ENCODE peak calls at places on chromosomes 5 and 9, in five cellular contexts. T is right lobe of liver, W is lung, K is fibroblast of lung, H is GM23338. X is an unnamed sample. For H3K4me1, the result is how much of the 10 kb centered on the place peaks cover.

GRCh38 chr5:43156388-43156787 is 35.6 kb upstream of the NIM1K start:
- DNase-seq in T (no peak), W (no peak), K (peak), H (no peak), X (no peak)

GRCh38 chr5:144004146-144004545 is 166.3 kb downstream of the YIPF5 start:
- DNase-seq in T (no peak), W (no peak), K (peak), H (no peak), X (no peak)

GRCh38 chr5:56356121-56356875 is 123.2 kb upstream of the ANKRD55 start:
- DNase-seq in T (no peak), W (no peak), K (no peak), H (no peak), X (no peak)

GRCh38 chr9:92294297-92294676 is 790 bp upstream of the IARS1 start:
- DNase-seq in T (no peak), W (no peak), K (peak), H (peak), X (no peak)

GRCh38 chr5:10563940-10564837 is at the start of gene ANKRD33B:
- DNase-seq in T (peak), W (peak), K (peak), H (peak), X (peak)

GRCh38 chr9:135251331-135251761 is 163.9 kb downstream of the OLFM1 start:
- DNase-seq in T (no peak), W (no peak), K (no peak), H (no peak), X (peak)

GRCh38 chr5:151310932-151311331 is 7.4 kb upstream of the SLC36A3 start:
- DNase-seq in T (no peak), W (no peak), K (no peak), H (no peak), X (no peak)

GRCh38 chr5:132046915-132047314 is 13.5 kb upstream of the IL3 start:
- DNase-seq in T (peak), W (no peak), K (no peak), H (no peak), X (peak)

GRCh38 chr5:33270671-33271070 is 170.1 kb upstream of the TARS1 start:
- DNase-seq in T (no peak), W (no peak), K (no peak), H (no peak), X (no peak)

GRCh38 chr9:96203867-96204412 is 98.0 kb downstream of the HSD17B3 start:
- DNase-seq in T (no peak), W (no peak), K (peak), H (no peak), X (no peak)

GRCh38 chr9:90070056-90070455 is 465.2 kb downstream of the GADD45G start:
- DNase-seq in T (no peak), W (no peak), K (no peak), H (no peak), X (no peak)

GRCh38 chr9:675697-676370 is 165.7 kb upstream of the DMRT1 start:
- DNase-seq in T (no peak), W (no peak), K (no peak), H (no peak), X (no peak)

GRCh38 chr9:36438536-36438935 is 38.5 kb upstream of the RNF38 start:
- DNase-seq in T (no peak), W (no peak), K (no peak), H (peak), X (no peak)

GRCh38 chr5:113230711-113231652 is 203.8 kb downstream of the TSSK1B start:
- DNase-seq in T (no peak), W (no peak), K (no peak), H (peak), X (no peak)

GRCh38 chr5:167652690-167653089 is 638.8 kb upstream of the WWC1 start:
- DNase-seq in T (no peak), W (no peak), K (no peak), H (no peak), X (no peak)

GRCh38 chr9:127396808-127397721 is at the start of gene SLC2A8:
- DNase-seq in T (peak), W (peak), K (peak), H (peak), X (peak)

GRCh38 chr5:93511445-93511844 is 69.6 kb downstream of the NR2F1-AS1 start:
- DNase-seq in T (no peak), W (no peak), K (no peak), H (peak), X (no peak)

GRCh38 chr9:6355728-6356127 is 27.6 kb downstream of the TPD52L3 start:
- DNase-seq in T (no peak), W (no peak), K (peak), H (no peak), X (no peak)

GRCh38 chr5:155103164-155103563 is 89.6 kb downstream of the KIF4B start:
- DNase-seq in T (no peak), W (no peak), K (no peak), H (no peak), X (no peak)

GRCh38 chr5:174610968-174611367 is 113.4 kb upstream of the MSX2 start:
- DNase-seq in T (no peak), W (peak), K (peak), H (no peak), X (no peak)

GRCh38 chr5:108143581-108143980 is 238.3 kb downstream of the FBXL17 start:
- DNase-seq in T (no peak), W (no peak), K (peak), H (no peak), X (no peak)

GRCh38 chr9:126501383-126502331 is 112.1 kb upstream of the LMX1B start:
- DNase-seq in T (peak), W (no peak), K (no peak), H (no peak), X (peak)

GRCh38 chr5:80711938-80712337 is 57.2 kb upstream of the DHFR start:
- DNase-seq in T (no peak), W (no peak), K (peak), H (peak), X (no peak)

GRCh38 chr9:99778308-99778707 is 43.4 kb upstream of the NR4A3 start:
- DNase-seq in T (no peak), W (no peak), K (peak), H (no peak), X (no peak)

GRCh38 chr5:172770374-172770674 is 671 bp downstream of the DUSP1 start:
- DNase-seq in T (peak), W (no peak), K (peak), H (no peak), X (peak)

GRCh38 chr5:172769598-172770373 is 1.2 kb downstream of the DUSP1 start:
- DNase-seq in T (peak), W (no peak), K (peak), H (peak), X (peak)

GRCh38 chr5:172770675-172771438 is at the start of gene DUSP1:
- DNase-seq in T (peak), W (peak), K (peak), H (peak), X (peak)

GRCh38 chr5:172772112-172772906 is 1.3 kb upstream of the DUSP1 start:
- DNase-seq in T (peak), W (peak), K (peak), H (peak), X (peak)

GRCh38 chr5:172771439-172772111 is 580 bp upstream of the DUSP1 start:
- DNase-seq in T (no peak), W (no peak), K (peak), H (no peak), X (no peak)
- H3K4me1 ChIP-seq in T (under half), W (under half), K (under half), H (under half), X (under half)

DNA sequence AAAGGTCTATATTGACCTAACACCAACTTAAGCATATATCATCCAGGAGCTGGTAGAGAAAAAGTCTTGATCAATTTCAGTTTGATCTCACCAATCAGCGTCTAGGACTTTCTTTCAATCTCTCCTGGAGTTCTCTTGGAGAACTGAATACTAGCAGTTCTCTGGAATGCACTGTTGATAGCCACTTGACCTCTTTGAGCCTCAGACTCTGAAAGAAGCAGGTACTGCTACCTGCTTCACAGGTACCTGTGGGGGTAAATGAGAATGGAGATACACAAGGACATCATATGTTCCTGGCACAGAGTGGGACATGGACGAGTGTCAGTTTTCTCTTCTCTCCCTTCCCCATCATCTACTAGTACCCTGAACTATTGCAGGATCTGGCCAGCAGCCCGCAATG is 16.0 kb downstream of the CMYA5 start:
- DNase-seq in T (no peak), W (no peak), K (no peak), H (no peak), X (no peak)
- H3K4me1 ChIP-seq in T (under half), W (under half), K (under half), H (under half), X (under half)

DNA sequence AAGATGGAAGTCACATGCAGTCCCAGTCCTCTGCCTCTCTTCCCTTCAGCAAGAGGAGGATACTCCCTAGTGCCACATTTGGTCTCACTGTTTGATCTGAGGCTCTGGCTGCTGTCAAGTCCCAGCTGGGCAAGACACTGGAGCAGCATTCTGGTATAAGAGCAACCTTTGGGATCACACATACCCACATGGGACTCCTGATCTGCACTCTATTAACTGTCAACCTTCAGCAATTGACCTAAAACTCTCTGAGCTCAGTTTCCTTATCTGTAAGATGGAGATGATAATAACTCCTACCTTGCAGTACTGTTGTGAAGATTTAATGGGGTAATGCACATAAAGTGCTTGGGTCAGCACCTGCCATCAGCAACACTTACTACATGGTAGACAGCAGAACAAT is 437.9 kb downstream of the PIK3R1 start:
- DNase-seq in T (no peak), W (no peak), K (no peak), H (no peak), X (no peak)
- H3K4me1 ChIP-seq in T (under half), W (under half), K (under half), H (under half), X (under half)

GRCh38 chr9:115115924-115116323 is 2.0 kb downstream of the TNC start:
- DNase-seq in T (no peak), W (no peak), K (peak), H (no peak), X (no peak)
- H3K4me1 ChIP-seq in T (under half), W (under half), K (under half), H (under half), X (under half)

DNA sequence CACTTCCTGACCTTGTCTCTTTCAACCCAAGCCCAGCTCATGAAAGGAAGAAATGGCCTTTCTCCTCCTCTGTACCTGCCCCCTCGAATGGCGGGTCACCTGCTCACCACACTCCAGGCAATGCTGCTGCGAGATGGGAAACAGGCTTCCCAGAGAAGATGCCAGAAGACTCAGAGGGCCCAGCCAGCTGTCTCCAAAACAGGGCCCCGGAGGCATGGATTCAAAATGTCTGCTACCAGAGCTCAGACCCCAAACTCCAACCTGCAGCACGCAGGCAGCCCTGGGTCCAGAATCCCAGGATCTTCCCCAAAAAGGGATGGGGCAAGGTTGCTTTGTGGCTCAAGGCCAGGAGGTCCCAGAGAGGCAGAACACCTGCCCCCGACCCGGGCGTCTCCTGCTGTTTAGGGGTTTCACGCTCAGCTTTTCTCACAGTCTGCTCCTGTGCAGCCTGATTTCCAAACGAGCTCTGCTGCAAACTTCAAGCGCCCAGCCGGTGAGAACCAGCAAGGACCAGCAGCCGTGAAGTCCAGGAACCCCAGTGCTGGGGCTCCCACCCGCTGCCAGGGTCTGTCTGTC is 42.5 kb downstream of the VAV2 start:
- DNase-seq in T (peak), W (no peak), K (no peak), H (no peak), X (peak)
- H3K4me1 ChIP-seq in T (under half), W (under half), K (under half), H (under half), X (under half)

DNA sequence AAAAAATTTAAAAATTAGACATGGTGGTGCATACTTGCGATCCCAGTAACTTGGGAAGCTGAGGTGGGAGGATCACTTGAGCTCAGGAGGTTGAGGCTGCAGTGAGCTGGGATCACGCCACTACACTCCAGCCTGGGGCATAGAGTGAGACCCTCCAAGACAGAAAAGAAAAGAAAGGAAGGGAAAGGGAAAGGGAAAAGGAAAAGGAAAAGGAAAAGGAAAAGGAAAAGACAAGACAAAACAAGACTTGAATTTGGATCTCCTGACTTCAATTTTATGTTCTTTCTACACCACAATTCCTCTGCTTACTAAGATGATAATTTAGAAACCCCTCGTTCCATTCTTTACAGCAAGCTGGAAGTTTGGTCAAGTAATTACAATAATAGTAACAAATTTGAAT is 88.1 kb downstream of the NR6A1 start:
- DNase-seq in T (no peak), W (no peak), K (no peak), H (no peak), X (no peak)
- H3K4me1 ChIP-seq in T (under half), W (under half), K (under half), H (under half), X (under half)

GRCh38 chr5:72134226-72134625 is 27.0 kb downstream of the MAP1B start:
- DNase-seq in T (no peak), W (no peak), K (no peak), H (peak), X (no peak)

GRCh38 chr5:72141440-72142271 is 34.4 kb downstream of the MAP1B start:
- DNase-seq in T (no peak), W (no peak), K (peak), H (no peak), X (peak)

GRCh38 chr5:72140711-72141110 is 33.4 kb downstream of the MAP1B start:
- DNase-seq in T (no peak), W (no peak), K (no peak), H (no peak), X (no peak)

GRCh38 chr5:72137826-72138409 is 30.6 kb downstream of the MAP1B start:
- DNase-seq in T (no peak), W (no peak), K (peak), H (no peak), X (no peak)

GRCh38 chr5:72138943-72139467 is 31.7 kb downstream of the MAP1B start:
- DNase-seq in T (no peak), W (no peak), K (peak), H (no peak), X (no peak)
- H3K4me1 ChIP-seq in T (under half), W (under half), K (under half), H (under half), X (under half)

X was measured in aorta.